ENCODE peak calls at places on chromosomes 11 and 22, in eight cellular contexts. Q is GM12891; B is HT1080; H is DMS153; E is activated T-cell treated with anti-CD3 and anti-CD28 coated beads for 1 hour; C is stimulated activated CD4-positive, alpha-beta T cell treated with anti-CD3 and anti-CD28 coated beads, Interleukin-1b, Interleukin-23, amount 100 ng/mL, for 1 hour; O is neural progenitor cell; J is GM10248. R is an unnamed sample.

GRCh38 chr11:46643531-46643930 is 26.2 kb downstream of the ATG13 start:
- DNase-seq in J (no peak), O (no peak), Q (no peak), B (no peak), C (no peak), H (no peak), E (no peak), R (no peak)

GRCh38 chr11:95066721-95067041 is at the start of gene SRSF8:
- DNase-seq in O (no peak), J (no peak), H (no peak), E (no peak), C (no peak), Q (no peak), B (no peak), R (no peak)

GRCh38 chr22:24810043-24810749 is 4.2 kb downstream of the SGSM1 start:
- DNase-seq in B (no peak), O (peak; percentile 81), C (no peak), E (no peak), Q (no peak), H (peak; percentile 78), J (no peak), R (no peak)

GRCh38 chr11:80595011-80595410 is 1154.2 kb upstream of the TENM4 start:
- DNase-seq in O (no peak), C (no peak), J (no peak), E (no peak), B (peak; percentile 52), Q (no peak), H (no peak), R (no peak)

GRCh38 chr11:93329936-93330445 is 551 bp upstream of the DEUP1 start:
- DNase-seq in E (no peak), Q (no peak), O (peak; percentile 43), B (no peak), H (peak; percentile 69), C (no peak), J (no peak), R (no peak)

GRCh38 chr11:134670247-134670646 is 258.2 kb upstream of the B3GAT1 start:
- DNase-seq in B (no peak), H (no peak), O (no peak), J (no peak), E (no peak), C (no peak), Q (no peak), R (no peak)

GRCh38 chr22:24871611-24872205 is 65.7 kb downstream of the SGSM1 start:
- DNase-seq in E (no peak), J (no peak), Q (no peak), B (no peak), C (no peak), H (no peak), O (no peak), R (no peak)

GRCh38 chr11:45185228-45185729 is 38.8 kb downstream of the PRDM11 start:
- DNase-seq in E (no peak), Q (no peak), O (no peak), J (no peak), C (no peak), B (no peak), H (no peak), R (no peak)

GRCh38 chr11:45652781-45653180 is 12.6 kb downstream of the CHST1 start:
- DNase-seq in Q (no peak), J (no peak), H (no peak), O (peak; percentile 2), E (no peak), C (no peak), B (no peak), R (no peak)

GRCh38 chr22:17882727-17883126 is 108.5 kb upstream of the BID start:
- DNase-seq in O (no peak), B (no peak), C (no peak), Q (no peak), J (no peak), H (no peak), E (no peak), R (no peak)

GRCh38 chr22:46346680-46347405 is 11.3 kb downstream of the TRMU start:
- DNase-seq in Q (no peak), B (no peak), C (no peak), H (no peak), J (no peak), E (no peak), O (no peak), R (no peak)

GRCh38 chr11:101456812-101457211 is 127.0 kb downstream of the TRPC6 start:
- DNase-seq in B (peak; percentile 11), C (no peak), O (no peak), E (no peak), J (no peak), H (no peak), Q (no peak), R (no peak)

GRCh38 chr11:105960252-105961245 is 61.5 kb downstream of the MSANTD4 start:
- DNase-seq in C (no peak), O (peak; percentile 39), H (peak; percentile 71), B (no peak), J (no peak), E (no peak), Q (no peak), R (no peak)

GRCh38 chr22:49966716-49967332 is 6.3 kb downstream of the PIM3 start:
- DNase-seq in Q (no peak), B (no peak), E (no peak), O (peak; percentile 51), C (no peak), J (no peak), H (no peak), R (no peak)

GRCh38 chr11:68471360-68472340 is 11.1 kb downstream of the PPP6R3 start:
- DNase-seq in Q (no peak), C (no peak), H (no peak), O (no peak), E (no peak), J (peak; percentile 58), B (peak; percentile 91), R (no peak)

GRCh38 chr11:116730568-116730967 is 42.2 kb downstream of the BUD13 start:
- DNase-seq in Q (no peak), B (no peak), C (no peak), H (no peak), J (no peak), E (no peak), O (no peak), R (no peak)

GRCh38 chr11:64592234-64592615 is 1.2 kb downstream of the SLC22A12 start:
- DNase-seq in O (no peak), Q (no peak), E (no peak), C (no peak), J (no peak), B (no peak), H (no peak), R (no peak)

GRCh38 chr22:42152661-42153270 is 22.2 kb upstream of the CYP2D6 start:
- DNase-seq in Q (no peak), E (no peak), J (no peak), B (no peak), C (no peak), O (no peak), H (no peak), R (no peak)

GRCh38 chr11:117478126-117478856 is 150.6 kb downstream of the CEP164 start:
- DNase-seq in C (no peak), H (peak; percentile 30), Q (no peak), E (no peak), O (no peak), J (no peak), B (no peak), R (no peak)

GRCh38 chr11:12329169-12329568 is 48.2 kb upstream of the PARVA start:
- DNase-seq in B (no peak), O (no peak), H (no peak), Q (no peak), J (no peak), C (no peak), E (no peak), R (no peak)

GRCh38 chr11:32472226-32472625 is 36.9 kb upstream of the WT1 start:
- DNase-seq in O (no peak), J (no peak), E (no peak), B (no peak), Q (no peak), C (no peak), H (no peak), R (no peak)

GRCh38 chr11:132563050-132563449 is 969.3 kb downstream of the OPCML start:
- DNase-seq in Q (no peak), H (no peak), O (no peak), B (no peak), E (no peak), C (no peak), J (no peak), R (no peak)

GRCh38 chr22:38415046-38415445 is 40.0 kb downstream of the KCNJ4 start:
- DNase-seq in O (peak; percentile 34), J (no peak), E (no peak), H (no peak), Q (peak; percentile 8), C (no peak), B (no peak), R (no peak)

GRCh38 chr22:23521442-23522113 is 58.5 kb downstream of the IGLL1 start:
- DNase-seq in H (peak; percentile 94), B (peak; percentile 92), Q (peak; percentile 95), C (peak; percentile 28), J (peak; percentile 86), O (peak; percentile 99), E (peak; percentile 49), R (peak; percentile 86)

GRCh38 chr11:61657566-61657965 is 22.6 kb upstream of the DAGLA start:
- DNase-seq in Q (no peak), H (peak; percentile 22), J (no peak), C (no peak), O (no peak), E (no peak), B (peak; percentile 26), R (no peak)

GRCh38 chr11:96141649-96142048 is 201.3 kb downstream of the MAML2 start:
- DNase-seq in Q (no peak), H (no peak), C (no peak), E (no peak), J (no peak), O (no peak), B (no peak), R (no peak)

GRCh38 chr11:8871283-8871775 is 39.7 kb upstream of the AKIP1 start:
- DNase-seq in J (no peak), O (peak; percentile 87), Q (no peak), C (no peak), E (no peak), H (no peak), B (peak; percentile 69), R (peak; percentile 72)

GRCh38 chr11:66885469-66886316 is 28.8 kb downstream of the LRFN4 start:
- DNase-seq in C (no peak), H (no peak), O (no peak), E (no peak), Q (no peak), B (no peak), J (no peak), R (peak; percentile 45)

GRCh38 chr11:94897330-94897768 is 76.0 kb downstream of the CWC15 start:
- DNase-seq in C (no peak), H (no peak), J (peak; percentile 42), E (no peak), B (peak; percentile 37), O (peak; percentile 56), Q (no peak), R (peak; percentile 42)

GRCh38 chr11:69625476-69625875 is 15.5 kb upstream of the CCND1 start:
- DNase-seq in J (no peak), Q (no peak), C (no peak), B (no peak), E (no peak), H (no peak), O (no peak), R (no peak)

GRCh38 chr11:45541693-45542434 is 123.6 kb downstream of the CHST1 start:
- DNase-seq in H (no peak), Q (no peak), J (no peak), C (no peak), B (no peak), E (no peak), O (no peak), R (no peak)

GRCh38 chr11:74010306-74010981 is 1.6 kb upstream of the UCP3 start:
- DNase-seq in J (no peak), O (no peak), E (no peak), C (no peak), Q (no peak), B (no peak), H (no peak), R (no peak)

GRCh38 chr22:38452373-38453064 is 2.5 kb downstream of the KCNJ4 start:
- DNase-seq in B (no peak), E (no peak), J (no peak), O (no peak), Q (no peak), H (no peak), C (no peak), R (no peak)